ENCODE peak calls at places on chromosomes 16 and 17, in nine cellular contexts. D is HCT116, H is spleen, L is suprapubic skin, E is transverse colon, W is stomach, I is GM23338, N is prostate gland, Q is HepG2. A is an unnamed sample.

GRCh38 chr17:18368948-18369347 is 5.6 kb upstream of the SHMT1 start:
- DNase-seq in D (no peak), H (no peak), L (no peak), E (no peak), W (no peak), I (no peak), N (no peak), Q (no peak), A (no peak)

GRCh38 chr16:19130852-19131808 is 17.4 kb downstream of the ITPRIPL2 start:
- DNase-seq in D (no peak), H (no peak), L (no peak), E (no peak), W (no peak), I (peak; percentile 53), N (peak; percentile 31), Q (no peak), A (no peak)

GRCh38 chr16:82695806-82696205 is 69.0 kb downstream of the CDH13 start:
- DNase-seq in D (no peak), H (no peak), L (no peak), E (no peak), W (no peak), I (no peak), N (no peak), Q (no peak), A (no peak)

GRCh38 chr16:11355862-11356261 is 10.6 kb downstream of the RMI2 start:
- DNase-seq in D (no peak), H (no peak), L (no peak), E (no peak), W (no peak), I (no peak), N (no peak), Q (no peak), A (no peak)

GRCh38 chr17:38725066-38725465 is 5.1 kb upstream of the CISD3 start:
- DNase-seq in D (no peak), H (no peak), L (no peak), E (no peak), W (no peak), I (no peak), N (no peak), Q (no peak), A (no peak)

GRCh38 chr17:50900383-50900892 is 34.3 kb upstream of the TOB1 start:
- DNase-seq in D (no peak), H (no peak), L (no peak), E (no peak), W (no peak), I (no peak), N (no peak), Q (no peak), A (no peak)

GRCh38 chr17:8332688-8333087 is 7.0 kb upstream of the ODF4 start:
- DNase-seq in D (no peak), H (no peak), L (no peak), E (no peak), W (no peak), I (no peak), N (no peak), Q (peak; percentile 41), A (peak; percentile 74)

GRCh38 chr17:1108810-1109605 is 70.8 kb downstream of the ABR start:
- DNase-seq in D (no peak), H (peak; percentile 94), L (no peak), E (peak; percentile 67), W (peak; percentile 71), I (peak; percentile 65), N (no peak), Q (no peak), A (no peak)

GRCh38 chr17:78991906-78992532 is 12.3 kb upstream of the LGALS3BP start:
- DNase-seq in D (no peak), H (peak; percentile 66), L (peak; percentile 69), E (peak; percentile 4), W (peak; percentile 11), I (no peak), N (no peak), Q (no peak), A (no peak)

GRCh38 chr16:78045865-78046581 is 23.7 kb downstream of the CLEC3A start:
- DNase-seq in D (no peak), H (peak; percentile 78), L (no peak), E (peak; percentile 41), W (peak; percentile 70), I (peak; percentile 93), N (peak; percentile 47), Q (peak; percentile 59), A (peak; percentile 67)

GRCh38 chr16:79601092-79601977 is 798 bp upstream of the MAF start:
- DNase-seq in D (no peak), H (peak; percentile 85), L (no peak), E (peak; percentile 72), W (peak; percentile 72), I (peak; percentile 52), N (peak; percentile 48), Q (peak; percentile 72), A (no peak)

GRCh38 chr17:17087424-17088103 is 45.3 kb downstream of the MPRIP start:
- DNase-seq in D (no peak), H (peak; percentile 56), L (no peak), E (peak; percentile 7), W (no peak), I (no peak), N (no peak), Q (no peak), A (peak; percentile 65)

GRCh38 chr17:78697846-78698343 is 84.2 kb downstream of the CYTH1 start:
- DNase-seq in D (no peak), H (no peak), L (no peak), E (no peak), W (no peak), I (no peak), N (no peak), Q (no peak), A (no peak)

GRCh38 chr16:75097941-75098897 is 18.4 kb downstream of the LDHD start:
- DNase-seq in D (no peak), H (no peak), L (no peak), E (no peak), W (peak; percentile 47), I (no peak), N (no peak), Q (no peak), A (no peak)

GRCh38 chr17:4980644-4981216 is 6.7 kb downstream of the CAMTA2 start:
- DNase-seq in D (no peak), H (no peak), L (no peak), E (no peak), W (no peak), I (peak; percentile 95), N (peak; percentile 42), Q (peak; percentile 54), A (no peak)

GRCh38 chr17:3888343-3889171 is 4.3 kb downstream of the CAMKK1 start:
- DNase-seq in D (peak; percentile 72), H (no peak), L (peak; percentile 94), E (peak; percentile 85), W (peak; percentile 81), I (peak; percentile 87), N (peak; percentile 87), Q (no peak), A (peak; percentile 68)

GRCh38 chr17:33200587-33200986 is 92.5 kb downstream of the ASIC2 start:
- DNase-seq in D (no peak), H (no peak), L (no peak), E (no peak), W (no peak), I (peak; percentile 56), N (no peak), Q (no peak), A (no peak)
- TF ChIP-seq CTCF in D (peak; percentile 4), H (no peak), L (no peak), E (no peak), W (no peak), I (peak; percentile 29), N (no peak), Q (no peak), A (no peak)

DNA sequence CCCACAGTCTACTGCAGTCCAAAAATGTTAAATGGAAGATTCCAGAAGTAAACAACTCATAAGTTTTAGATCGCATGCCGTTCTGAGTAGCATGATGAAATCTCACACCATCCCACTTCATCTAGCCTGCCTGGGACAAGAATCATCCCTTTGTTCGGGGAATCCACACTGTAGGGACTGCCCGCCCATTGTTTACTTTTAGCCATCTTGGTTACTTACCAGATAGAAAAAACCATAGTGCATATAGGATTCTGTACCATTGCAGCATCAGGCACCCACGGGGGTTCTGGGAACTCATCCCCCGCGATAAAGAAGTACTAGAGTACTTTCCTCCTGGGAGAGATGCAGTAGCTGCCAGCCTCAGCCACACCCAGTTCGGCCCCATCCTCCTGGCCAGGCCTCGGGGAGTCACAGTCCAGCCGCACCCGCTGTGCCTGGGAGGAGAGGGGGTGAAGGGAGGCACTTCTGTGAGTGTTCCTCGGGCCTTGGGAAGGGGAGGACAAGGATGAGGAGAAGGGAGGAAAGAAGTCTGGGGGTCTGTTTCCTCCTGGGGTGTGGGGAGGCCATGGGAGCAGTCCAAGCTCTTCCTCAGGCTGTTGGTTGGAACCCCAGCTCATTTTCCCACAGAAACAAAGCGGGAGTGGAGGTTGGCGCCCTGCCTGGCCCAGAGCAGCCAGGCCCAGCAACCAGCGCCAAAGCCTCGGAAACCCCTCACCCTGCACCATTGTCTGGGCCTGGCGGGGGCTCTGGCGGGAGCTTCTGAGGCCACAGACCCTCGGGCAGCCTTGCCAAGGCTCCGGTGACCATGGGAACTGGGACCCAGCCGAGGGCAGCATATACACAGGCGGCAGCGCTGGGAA is 8.9 kb downstream of the TRIM47 start:
- DNase-seq in D (no peak), H (no peak), L (no peak), E (peak; percentile 71), W (no peak), I (peak; percentile 17), N (no peak), Q (peak; percentile 99), A (peak; percentile 61)
- TF ChIP-seq POLR2AphosphoS5 in D (no peak), H (no peak), L (no peak), E (peak; percentile 8), W (peak; percentile 35), I (no peak), N (peak; percentile 2), Q (peak; percentile 68), A (no peak)

GRCh38 chr16:14606102-14606501 is 24.0 kb downstream of the PARN start:
- DNase-seq in D (no peak), H (no peak), L (no peak), E (no peak), W (no peak), I (no peak), N (no peak), Q (no peak), A (no peak)

GRCh38 chr16:14602443-14602963 is 27.6 kb downstream of the PARN start:
- DNase-seq in D (no peak), H (no peak), L (no peak), E (no peak), W (no peak), I (no peak), N (no peak), Q (no peak), A (no peak)

DNA sequence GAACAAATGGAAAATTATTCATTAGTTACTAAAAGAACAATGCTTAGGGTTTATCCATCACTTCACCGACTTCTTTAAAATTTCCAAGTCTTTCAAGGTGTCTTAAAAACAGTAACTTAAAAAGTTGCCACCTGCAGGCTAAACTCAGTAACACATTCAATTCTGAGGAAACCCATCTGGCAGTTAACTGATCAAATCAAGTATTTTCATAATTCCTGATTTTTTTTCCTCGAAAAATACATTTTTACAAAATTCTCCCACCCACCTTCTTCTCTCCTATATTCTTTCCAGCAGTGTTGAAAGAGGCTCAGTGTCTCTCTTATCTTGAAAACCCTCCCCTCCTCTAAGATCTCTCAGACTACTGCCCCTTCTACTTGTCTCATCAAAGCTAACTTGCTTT is 29.9 kb downstream of the PARN start:
- DNase-seq in D (peak; percentile 10), H (no peak), L (no peak), E (no peak), W (no peak), I (peak; percentile 60), N (no peak), Q (peak; percentile 23), A (no peak)
- TF ChIP-seq CTCF in D (peak; percentile 45), H (peak; percentile 30), L (peak; percentile 26), E (peak; percentile 49), W (peak; percentile 43), I (peak; percentile 55), N (peak; percentile 58), Q (peak; percentile 38), A (no peak)

GRCh38 chr16:61391835-61392234 is 644.4 kb downstream of the CDH8 start:
- DNase-seq in D (no peak), H (no peak), L (no peak), E (no peak), W (no peak), I (no peak), N (no peak), Q (no peak), A (no peak)
- TF ChIP-seq POLR2AphosphoS5 in D (no peak), H (no peak), L (no peak), E (no peak), W (no peak), I (no peak), N (no peak), Q (no peak), A (no peak)